ENCODE peak calls at places on chromosomes 5 and 9, in nine cellular contexts. G is foreskin fibroblast; N is progenitor cell of endocrine pancreas; P is fibroblast of pulmonary artery; Q is right atrium auricular region; O is heart left ventricle; K is CD4-positive, alpha-beta T cell; A is pancreas; C is K562. X is an unnamed sample.

GRCh38 chr5:146662229-146662628 is 146.2 kb upstream of the GPR151 start:
- DNase-seq in P (peak), G (no peak), C (peak), K (no peak), Q (no peak), O (no peak), A (no peak), N (no peak), X (no peak)

GRCh38 chr5:107799306-107799705 is 128.6 kb upstream of the EFNA5 start:
- DNase-seq in C (no peak), K (no peak), P (no peak), N (no peak), Q (no peak), G (peak), A (no peak), O (no peak), X (no peak)

GRCh38 chr9:111348821-111349271 is 18.8 kb upstream of the OR2K2 start:
- DNase-seq in C (no peak), O (no peak), Q (no peak), A (no peak), G (peak), K (no peak), N (no peak), P (peak), X (no peak)

GRCh38 chr9:119861801-119862200 is 492.6 kb upstream of the BRINP1 start:
- DNase-seq in P (no peak), A (no peak), C (no peak), O (no peak), Q (no peak), K (no peak), G (no peak), N (no peak), X (no peak)

GRCh38 chr9:121685146-121685794 is 33.8 kb downstream of the DAB2IP start:
- DNase-seq in N (no peak), O (no peak), K (no peak), C (no peak), G (no peak), P (no peak), A (peak), Q (no peak), X (no peak)

GRCh38 chr9:130444565-130445221 is at the start of gene ASS1:
- DNase-seq in Q (peak), C (peak), P (peak), K (peak), A (peak), O (peak), G (peak), N (peak), X (no peak)

GRCh38 chr9:27528886-27529315 is 713 bp downstream of the MOB3B start:
- DNase-seq in K (peak), G (peak), N (peak), P (peak), O (peak), Q (peak), A (peak), C (peak), X (no peak)

GRCh38 chr9:110078626-110079025 is 129.3 kb downstream of the C9orf152 start:
- DNase-seq in P (no peak), A (no peak), N (no peak), K (no peak), Q (no peak), O (no peak), G (no peak), C (no peak), X (no peak)

GRCh38 chr5:127959152-127959764 is 124.3 kb upstream of the SLC12A2 start:
- DNase-seq in A (peak), P (peak), N (no peak), C (peak), Q (no peak), K (no peak), O (peak), G (peak), X (no peak)

GRCh38 chr5:85017271-85017670 is 632.6 kb upstream of the EDIL3 start:
- DNase-seq in P (no peak), N (no peak), G (peak), A (no peak), Q (no peak), K (no peak), O (no peak), C (no peak), X (no peak)

GRCh38 chr9:37229882-37230482 is 109.6 kb downstream of the ZCCHC7 start:
- DNase-seq in O (no peak), G (no peak), Q (no peak), N (no peak), K (no peak), P (peak), C (no peak), A (no peak), X (no peak)

GRCh38 chr9:32378496-32378895 is 5.9 kb upstream of the ACO1 start:
- DNase-seq in P (peak), N (no peak), O (no peak), G (peak), Q (no peak), C (peak), K (no peak), A (no peak), X (no peak)

DNA sequence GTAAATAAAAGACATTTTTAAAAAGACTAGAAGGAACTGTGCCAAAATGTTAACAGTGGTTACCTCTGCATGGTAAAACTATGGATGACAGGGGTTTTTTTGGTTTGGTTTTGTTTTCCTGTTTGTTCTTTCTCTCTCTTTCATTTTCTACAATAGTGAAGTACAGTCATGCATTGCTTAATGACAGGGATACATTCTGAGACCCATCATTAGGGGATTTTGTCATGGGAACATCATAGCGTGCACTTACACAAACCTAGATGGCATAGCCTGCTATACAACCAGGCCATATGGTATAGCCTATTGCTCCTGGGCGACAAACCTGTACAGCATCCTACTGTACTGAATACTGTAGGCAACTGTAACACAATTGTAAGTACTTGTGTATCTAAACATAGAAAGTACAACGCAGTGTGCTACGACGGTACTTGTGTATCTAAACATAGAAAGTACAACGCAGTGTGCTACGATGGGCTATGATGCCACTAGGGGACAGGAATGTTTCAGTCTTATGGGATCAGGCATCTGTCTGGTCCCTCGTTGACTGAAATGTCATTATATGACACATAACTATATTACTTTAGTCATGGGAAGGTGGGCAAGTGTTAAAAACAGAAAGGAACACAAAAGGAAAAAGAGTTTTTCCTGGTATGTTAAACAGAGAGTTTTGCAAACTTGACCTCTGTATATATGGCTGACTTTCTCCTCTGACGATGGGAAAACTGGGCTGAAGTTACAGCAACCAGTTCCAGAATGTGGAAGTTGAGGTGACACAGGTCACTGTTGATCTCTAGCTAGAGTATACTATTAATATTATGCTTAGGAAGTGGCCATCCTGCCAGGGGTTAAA is 7.4 kb upstream of the ADAM19 start:
- DNase-seq in K (no peak), N (no peak), O (no peak), P (no peak), A (no peak), Q (no peak), C (no peak), G (no peak), X (no peak)
- TF ChIP-seq CTCF in K (no peak), N (no peak), O (peak), P (no peak), A (no peak), Q (no peak), C (no peak), G (no peak), X (no peak)

GRCh38 chr9:687034-687785 is 154.3 kb upstream of the DMRT1 start:
- DNase-seq in P (no peak), Q (no peak), A (no peak), C (no peak), N (no peak), O (no peak), K (no peak), G (no peak), X (no peak)
- TF ChIP-seq CTCF in P (no peak), Q (no peak), A (no peak), C (no peak), N (no peak), O (no peak), K (no peak), G (no peak), X (no peak)

DNA sequence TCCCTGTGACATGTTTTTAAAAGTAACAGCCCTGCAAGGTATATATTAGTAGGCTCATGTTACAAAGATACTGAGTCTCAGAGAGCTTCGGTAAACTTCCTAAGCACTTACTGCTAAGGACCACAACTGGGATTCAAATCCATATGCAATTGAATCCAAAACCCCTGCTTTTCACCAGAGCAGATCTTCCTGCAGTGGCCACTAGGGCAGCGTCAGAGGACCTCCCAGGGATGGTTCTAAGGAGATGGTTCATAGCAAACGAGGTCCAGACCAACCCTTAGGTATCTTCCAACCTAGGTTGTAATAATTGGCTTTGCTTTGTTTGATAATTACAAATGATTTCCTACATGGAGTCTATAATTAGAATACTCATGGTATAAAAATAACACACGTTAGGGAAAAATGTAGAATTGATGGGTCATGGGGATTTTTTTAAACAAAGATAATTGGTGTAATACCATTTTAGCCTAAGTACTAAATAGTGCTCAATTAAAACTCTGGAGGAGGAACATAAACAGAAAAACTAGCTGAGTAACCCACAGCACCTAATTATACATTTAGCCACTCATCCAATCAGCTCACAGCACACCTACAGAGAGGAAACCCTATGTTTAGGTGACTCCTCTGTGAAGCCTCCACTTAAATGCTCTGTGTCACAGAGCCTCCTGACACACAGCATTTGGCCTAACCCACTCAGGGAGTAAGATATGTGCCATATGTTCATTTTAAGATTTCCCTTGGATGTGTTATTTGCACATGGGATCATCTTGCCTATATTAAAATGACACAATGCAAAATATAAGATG is 10.0 kb upstream of the CAST start:
- DNase-seq in G (no peak), P (no peak), Q (no peak), C (peak), A (no peak), N (no peak), K (no peak), O (no peak), X (peak)
- TF ChIP-seq CTCF in G (peak), P (peak), Q (no peak), C (peak), A (no peak), N (peak), K (peak), O (peak), X (peak)

DNA sequence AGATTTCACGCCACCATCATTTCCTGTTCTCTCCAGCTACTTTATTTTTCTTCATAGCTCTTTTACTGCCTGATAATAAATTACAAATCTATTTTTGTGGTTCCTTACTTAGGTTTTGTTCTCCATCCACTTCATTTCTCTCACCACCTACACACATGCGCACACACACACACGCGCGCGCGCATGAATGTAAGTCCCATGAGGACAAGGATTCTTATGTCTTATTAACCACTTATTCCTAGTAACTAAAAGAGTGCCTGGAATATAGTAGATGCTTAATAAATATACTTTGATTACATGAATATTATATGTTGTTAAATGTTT is 116.5 kb downstream of the TRPM6 start:
- DNase-seq in K (no peak), Q (no peak), C (no peak), N (no peak), A (no peak), O (no peak), G (no peak), P (no peak), X (no peak)
- TF ChIP-seq CTCF in K (peak), Q (no peak), C (peak), N (no peak), A (no peak), O (no peak), G (no peak), P (no peak), X (peak)

GRCh38 chr9:77896269-77897245 is 135.1 kb downstream of the GNAQ start:
- DNase-seq in K (no peak), Q (no peak), A (no peak), O (no peak), G (no peak), P (no peak), N (no peak), C (no peak), X (no peak)

GRCh38 chr9:77898864-77899263 is 132.7 kb downstream of the GNAQ start:
- DNase-seq in C (no peak), Q (no peak), K (no peak), A (no peak), N (no peak), P (no peak), O (no peak), G (no peak), X (no peak)

GRCh38 chr9:77893706-77894105 is 137.9 kb downstream of the GNAQ start:
- DNase-seq in Q (no peak), N (no peak), C (no peak), G (no peak), O (no peak), A (no peak), K (no peak), P (no peak), X (no peak)

GRCh38 chr9:77899679-77900354 is 131.8 kb downstream of the GNAQ start:
- DNase-seq in O (no peak), A (no peak), G (peak), C (no peak), P (peak), Q (no peak), N (no peak), K (no peak), X (no peak)

GRCh38 chr9:77897292-77897691 is 134.3 kb downstream of the GNAQ start:
- DNase-seq in G (no peak), Q (no peak), O (peak), A (no peak), C (no peak), K (no peak), P (peak), N (no peak), X (no peak)
- TF ChIP-seq CTCF in G (no peak), Q (no peak), O (peak), A (no peak), C (peak), K (no peak), P (peak), N (peak), X (no peak)

GRCh38 chr5:109958082-109958481 is 268.4 kb downstream of the MAN2A1 start:
- DNase-seq in N (no peak), O (no peak), A (no peak), C (no peak), K (no peak), Q (no peak), G (no peak), P (no peak), X (no peak)

GRCh38 chr5:109962882-109963603 is 273.3 kb downstream of the MAN2A1 start:
- DNase-seq in C (no peak), K (no peak), A (no peak), Q (no peak), N (no peak), O (no peak), G (no peak), P (no peak), X (no peak)

GRCh38 chr5:109956884-109957283 is 267.2 kb downstream of the MAN2A1 start:
- DNase-seq in O (no peak), G (no peak), Q (no peak), A (no peak), C (no peak), K (no peak), N (no peak), P (no peak), X (no peak)

GRCh38 chr5:109961755-109962154 is 272.0 kb downstream of the MAN2A1 start:
- DNase-seq in O (no peak), C (no peak), N (no peak), Q (no peak), P (no peak), G (no peak), K (no peak), A (no peak), X (no peak)

GRCh38 chr5:109959652-109960051 is 269.9 kb downstream of the MAN2A1 start:
- DNase-seq in O (no peak), K (no peak), C (peak), N (no peak), A (no peak), G (no peak), Q (no peak), P (no peak), X (no peak)
- TF ChIP-seq CTCF in O (no peak), K (no peak), C (peak), N (peak), A (no peak), G (no peak), Q (no peak), P (peak), X (peak)

GRCh38 chr5:39118638-39119037 is 44.4 kb upstream of the RICTOR start:
- DNase-seq in Q (no peak), K (no peak), N (no peak), A (no peak), G (no peak), O (no peak), P (no peak), C (no peak), X (no peak)
- TF ChIP-seq CTCF in Q (no peak), K (no peak), N (no peak), A (no peak), G (no peak), O (no peak), P (no peak), C (no peak), X (no peak)